ENCODE peak calls at places on chromosome 17, in six cellular contexts. F, D, M, L, N and Z are unnamed samples.

GRCh38 chr17:42422958-42423712 is at the start of gene CAVIN1:
- DNase-seq in L (peak; percentile 83), F (peak; percentile 94), D (peak; percentile 100), M (peak; percentile 97), N (peak; percentile 95), Z (peak; percentile 100)

GRCh38 chr17:35694906-35695305 is 36.5 kb upstream of the RASL10B start:
- DNase-seq in N (no peak), M (no peak), F (no peak), L (no peak), D (no peak), Z (no peak)

GRCh38 chr17:80516533-80516932 is 28.1 kb upstream of the RPTOR start:
- DNase-seq in L (no peak), D (no peak), N (no peak), F (no peak), M (no peak), Z (peak; percentile 34)

GRCh38 chr17:80720624-80721577 is 176.3 kb downstream of the RPTOR start:
- DNase-seq in F (no peak), D (no peak), L (no peak), N (no peak), M (no peak), Z (no peak)

GRCh38 chr17:80311216-80311827 is 50.7 kb downstream of the RNF213 start:
- DNase-seq in L (no peak), D (no peak), M (no peak), N (no peak), F (no peak), Z (no peak)

GRCh38 chr17:59436900-59437299 is 105.4 kb downstream of the YPEL2 start:
- DNase-seq in M (no peak), D (no peak), N (no peak), L (no peak), F (no peak), Z (no peak)

GRCh38 chr17:34406196-34406595 is 43.2 kb upstream of the CCL1 start:
- DNase-seq in F (no peak), L (no peak), M (no peak), N (no peak), D (no peak), Z (no peak)

GRCh38 chr17:76383645-76384221 is 676 bp upstream of the SPHK1 start:
- DNase-seq in N (peak; percentile 44), M (no peak), F (peak; percentile 61), L (peak; percentile 90), D (no peak), Z (peak; percentile 95)

GRCh38 chr17:19762515-19762961 is 14.4 kb upstream of the ALDH3A1 start:
- DNase-seq in L (peak; percentile 92), M (no peak), N (peak; percentile 50), D (peak; percentile 89), F (no peak), Z (peak; percentile 97)

GRCh38 chr17:15973016-15973415 is 26.5 kb downstream of the ZSWIM7 start:
- DNase-seq in N (no peak), F (no peak), D (no peak), L (no peak), M (no peak), Z (no peak)

GRCh38 chr17:72602517-72603345 is 481.9 kb downstream of the SOX9 start:
- DNase-seq in N (peak; percentile 75), F (no peak), L (no peak), D (no peak), M (no peak), Z (peak; percentile 88)

GRCh38 chr17:82216301-82217119 is 3.9 kb upstream of the CCDC57 start:
- DNase-seq in D (no peak), F (peak; percentile 85), M (no peak), L (peak; percentile 54), N (peak; percentile 85), Z (peak; percentile 97)

GRCh38 chr17:74825952-74826713 is 33.6 kb downstream of the GRIN2C start:
- DNase-seq in M (no peak), L (no peak), F (no peak), D (no peak), N (no peak), Z (no peak)

GRCh38 chr17:48994548-48995331 is 2.4 kb upstream of the IGF2BP1 start:
- DNase-seq in N (no peak), M (no peak), D (no peak), F (no peak), L (no peak), Z (peak; percentile 79)

GRCh38 chr17:1120596-1121441 is 59.0 kb downstream of the ABR start:
- DNase-seq in N (no peak), M (no peak), F (no peak), L (no peak), D (no peak), Z (peak; percentile 44)

GRCh38 chr17:74513987-74514631 is 17.2 kb downstream of the CD300LB start:
- DNase-seq in L (no peak), N (no peak), M (no peak), D (peak; percentile 49), F (no peak), Z (no peak)

GRCh38 chr17:77242118-77242800 is 101.5 kb downstream of the SEC14L1 start:
- DNase-seq in L (no peak), F (no peak), M (no peak), D (no peak), N (no peak), Z (peak; percentile 43)

GRCh38 chr17:1735834-1736347 is 6.8 kb upstream of the SERPINF2 start:
- DNase-seq in N (no peak), L (peak; percentile 38), M (no peak), D (no peak), F (peak; percentile 75), Z (no peak)

GRCh38 chr17:10814083-10814482 is 10.2 kb upstream of the TMEM238L start:
- DNase-seq in L (no peak), N (peak; percentile 75), M (no peak), F (no peak), D (no peak), Z (no peak)

GRCh38 chr17:954431-955164 is 25.0 kb downstream of the NXN start:
- DNase-seq in F (no peak), D (no peak), N (no peak), L (no peak), M (peak; percentile 82), Z (peak; percentile 87)

GRCh38 chr17:1769826-1770477 is 8.1 kb downstream of the SERPINF1 start:
- DNase-seq in M (no peak), D (no peak), N (no peak), F (no peak), L (no peak), Z (peak; percentile 71)

DNA sequence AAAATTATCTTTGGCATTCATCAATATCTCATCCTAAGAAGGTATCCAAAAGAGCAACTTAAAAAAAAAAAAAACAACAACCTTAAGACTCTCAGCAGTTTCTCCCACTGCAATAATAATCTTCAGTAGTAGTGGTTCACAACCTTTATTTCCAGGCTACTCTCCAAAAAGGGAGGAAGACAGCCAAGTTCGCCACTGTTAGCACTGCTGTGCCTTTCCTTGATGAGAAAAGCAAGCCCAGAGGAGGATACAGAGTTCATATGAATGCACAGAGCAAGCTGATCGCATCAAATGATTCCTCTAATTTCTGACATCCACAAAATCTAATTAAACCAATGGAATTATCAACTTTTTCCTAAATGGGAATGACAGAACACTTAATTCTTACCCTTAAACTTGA is 199.4 kb downstream of the AATF start:
- DNase-seq in D (no peak), L (no peak), M (no peak), F (no peak), N (no peak), Z (no peak)
- H3K4me3 ChIP-seq in D (no peak overlapping the region), L (no peak overlapping the region), M (no peak overlapping the region), F (no peak overlapping the region), N (no peak overlapping the region), Z (no peak overlapping the region)

GRCh38 chr17:4598776-4599504 is 14.6 kb downstream of the SMTNL2 start:
- DNase-seq in N (peak; percentile 38), F (no peak), L (peak; percentile 27), M (no peak), D (no peak), Z (peak; percentile 65)

GRCh38 chr17:4596636-4597380 is 12.5 kb downstream of the SMTNL2 start:
- DNase-seq in D (no peak), N (no peak), L (no peak), F (no peak), M (no peak), Z (peak; percentile 54)

GRCh38 chr17:4599505-4600281 is 15.4 kb downstream of the SMTNL2 start:
- DNase-seq in N (peak; percentile 44), D (no peak), M (no peak), F (no peak), L (peak; percentile 62), Z (peak; percentile 60)

GRCh38 chr17:4600563-4600962 is 16.2 kb downstream of the SMTNL2 start:
- DNase-seq in L (peak; percentile 41), M (no peak), N (no peak), F (no peak), D (no peak), Z (peak; percentile 66)

DNA sequence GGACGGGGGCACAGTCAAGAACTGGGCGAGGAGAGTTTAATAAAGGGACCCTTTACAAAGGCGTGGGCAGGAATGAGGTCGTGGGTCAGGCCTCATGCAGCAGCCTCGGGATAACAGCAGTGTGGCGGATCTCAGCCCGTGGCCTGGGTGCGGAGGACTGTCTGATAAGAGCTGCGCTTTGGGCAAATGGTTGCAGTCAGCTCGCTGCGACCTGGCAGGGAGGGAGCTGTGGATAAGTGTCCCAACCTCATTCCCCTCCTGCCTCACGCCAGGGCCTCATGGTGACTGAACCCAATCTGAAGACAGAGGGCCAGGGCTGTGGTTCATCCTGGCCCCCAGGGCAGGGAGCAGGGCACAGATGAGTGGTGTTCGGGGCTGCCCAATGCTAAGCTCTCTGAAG is 13.6 kb downstream of the SMTNL2 start:
- DNase-seq in L (peak; percentile 25), F (no peak), N (no peak), M (no peak), D (no peak), Z (no peak)
- H3K27me3 ChIP-seq in L (peaks cover 8% of the 10 kb centered on the region), F (no peaks in the 10 kb centered on the region), N (no peaks in the 10 kb centered on the region), M (peaks cover 43% of the 10 kb centered on the region), D (peaks cover 6% of the 10 kb centered on the region), Z (peaks cover 12% of the 10 kb centered on the region)

GRCh38 chr17:63492940-63493339 is 16.1 kb downstream of the ACE start:
- DNase-seq in L (no peak), D (no peak), N (no peak), M (no peak), F (no peak), Z (peak; percentile 46)

GRCh38 chr17:63491413-63491812 is 14.6 kb downstream of the ACE start:
- DNase-seq in D (no peak), L (no peak), N (no peak), F (no peak), M (no peak), Z (peak; percentile 38)

GRCh38 chr17:63491976-63492575 is 15.2 kb downstream of the ACE start:
- DNase-seq in N (no peak), L (no peak), D (no peak), F (no peak), M (no peak), Z (peak; percentile 78)

GRCh38 chr17:63494300-63494928 is 17.6 kb downstream of the ACE start:
- DNase-seq in N (no peak), D (no peak), L (no peak), F (peak; percentile 35), M (no peak), Z (peak; percentile 60)

DNA sequence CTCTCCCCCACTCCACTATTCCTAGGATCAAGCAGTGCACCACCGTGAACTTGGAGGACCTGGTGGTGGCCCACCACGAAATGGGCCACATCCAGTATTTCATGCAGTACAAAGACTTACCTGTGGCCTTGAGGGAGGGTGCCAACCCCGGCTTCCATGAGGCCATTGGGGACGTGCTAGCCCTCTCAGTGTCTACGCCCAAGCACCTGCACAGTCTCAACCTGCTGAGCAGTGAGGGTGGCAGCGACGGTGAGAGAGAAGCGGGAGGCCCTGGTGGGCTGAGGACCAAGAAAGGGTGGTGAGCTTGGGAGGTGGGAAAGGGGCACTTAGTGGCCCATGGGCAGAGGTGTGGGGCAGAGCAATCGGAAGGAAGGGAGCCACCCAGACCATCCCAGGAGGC is 16.6 kb downstream of the ACE start:
- DNase-seq in F (no peak), N (no peak), D (no peak), L (no peak), M (no peak), Z (peak; percentile 68)
- H3K27ac ChIP-seq in F (no peak overlapping the region), N (no peak overlapping the region), D (no peak overlapping the region), L (no peak overlapping the region), M (no peak overlapping the region), Z (no peak overlapping the region)

GRCh38 chr17:13598353-13599167 is 3.2 kb downstream of the HS3ST3A1 start:
- DNase-seq in L (no peak), N (no peak), D (no peak), M (no peak), F (no peak), Z (no peak)
- H3K4me3 ChIP-seq in L (peak overlapping the region; percentile 66), N (no peak overlapping the region), D (no peak overlapping the region), M (peak overlapping the region; percentile 87), F (no peak overlapping the region), Z (peak overlapping the region; percentile 91)